ENCODE peak calls at places on chromosomes 4 and X, in six cellular contexts. T is NAMALWA; R is endothelial cell; H is effector CD4-positive, alpha-beta T cell; U is T47D; B is stimulated activated CD4-positive, alpha-beta T cell treated with anti-CD3 and anti-CD28 coated beads, TNF-alpha, amount 100 ng/mL, for 48 hours. A is an unnamed sample.

GRCh38 chrX:16239211-16239610 is 71.9 kb downstream of the MAGEB17 start:
- DNase-seq in U (no peak), H (no peak), T (no peak), B (peak), R (no peak), A (no peak)

GRCh38 chr4:68498413-68499007 is 51.2 kb downstream of the TMPRSS11E start:
- DNase-seq in B (peak), R (peak), T (peak), U (peak), H (peak), A (peak)

GRCh38 chr4:171532968-171533367 is 280.2 kb upstream of the GALNTL6 start:
- DNase-seq in H (no peak), U (peak), R (no peak), B (no peak), T (no peak), A (no peak)

GRCh38 chrX:107541244-107541643 is 87.1 kb upstream of the PRPS1 start:
- DNase-seq in T (no peak), U (no peak), R (no peak), H (no peak), B (no peak), A (peak)

GRCh38 chr4:107736924-107737448 is 17.0 kb upstream of the PAPSS1 start:
- DNase-seq in T (peak), R (peak), B (peak), H (peak), U (peak), A (peak)

GRCh38 chrX:2928583-2929434 is at the start of gene ARSD:
- DNase-seq in T (no peak), H (peak), B (peak), U (peak), R (peak), A (no peak)

GRCh38 chr4:72743078-72743477 is 174.1 kb upstream of the ADAMTS3 start:
- DNase-seq in B (no peak), R (no peak), U (no peak), H (no peak), T (no peak), A (no peak)

GRCh38 chr4:185849543-185850185 is 37.7 kb upstream of the SORBS2 start:
- DNase-seq in B (no peak), H (no peak), T (no peak), R (no peak), U (no peak), A (no peak)

GRCh38 chrX:124413244-124413643 is 66.9 kb downstream of the SH2D1A start:
- DNase-seq in B (no peak), T (no peak), H (no peak), R (no peak), U (no peak), A (no peak)

GRCh38 chrX:31154941-31155340 is 83.1 kb upstream of the FTHL17 start:
- DNase-seq in U (no peak), R (no peak), B (no peak), T (no peak), H (no peak), A (no peak)

GRCh38 chrX:139823806-139824205 is 109.0 kb downstream of the ATP11C start:
- DNase-seq in U (no peak), H (no peak), R (no peak), B (no peak), T (no peak), A (no peak)

GRCh38 chr4:151670843-151671242 is 90.0 kb downstream of the GATB start:
- DNase-seq in H (no peak), T (no peak), U (no peak), B (no peak), R (no peak), A (no peak)

GRCh38 chr4:70600305-70600704 is 8.2 kb downstream of the AMBN start:
- DNase-seq in T (no peak), U (no peak), B (no peak), H (no peak), R (no peak), A (no peak)